ENCODE peak calls at places on chromosomes 3 and 15, in nine cellular contexts. H is pons, Z is NCI-H2081, S is NCI-H446 treated with DMSO at 0.1 percent for 48 hours, E is cardiac fibroblast, G is nucleus accumbens, V is SK-N-DZ, L is GM06990, F is B cell. T is an unnamed sample.

GRCh38 chr3:78140866-78141658 is 1101.2 kb downstream of the ROBO2 start:
- DNase-seq in H (no peak), Z (no peak), S (no peak), E (peak), G (no peak), V (no peak), L (no peak), F (no peak), T (no peak)

GRCh38 chr3:18079739-18080138 is 337.3 kb upstream of the TBC1D5 start:
- DNase-seq in H (no peak), Z (no peak), S (no peak), E (peak), G (no peak), V (no peak), L (no peak), F (no peak), T (no peak)

GRCh38 chr3:185813205-185813604 is 11.6 kb downstream of the IGF2BP2 start:
- DNase-seq in H (no peak), Z (no peak), S (no peak), E (no peak), G (no peak), V (no peak), L (no peak), F (no peak), T (no peak)

GRCh38 chr3:179837374-179837773 is 184.5 kb downstream of the USP13 start:
- DNase-seq in H (no peak), Z (no peak), S (no peak), E (peak), G (no peak), V (no peak), L (no peak), F (no peak), T (no peak)

GRCh38 chr3:98921957-98922356 is 20.5 kb upstream of the DCBLD2 start:
- DNase-seq in H (no peak), Z (no peak), S (peak), E (no peak), G (no peak), V (no peak), L (no peak), F (no peak), T (no peak)

GRCh38 chr3:140927279-140927678 is 14.4 kb upstream of the SLC25A36 start:
- DNase-seq in H (no peak), Z (no peak), S (no peak), E (no peak), G (no peak), V (no peak), L (no peak), F (no peak), T (no peak)

GRCh38 chr15:38795471-38796245 is 231.0 kb upstream of the RASGRP1 start:
- DNase-seq in H (no peak), Z (no peak), S (no peak), E (no peak), G (no peak), V (no peak), L (no peak), F (no peak), T (no peak)

GRCh38 chr3:47441796-47442551 is 33.8 kb downstream of the SCAP start:
- DNase-seq in H (no peak), Z (no peak), S (no peak), E (no peak), G (no peak), V (no peak), L (no peak), F (no peak), T (no peak)

GRCh38 chr3:69712244-69712643 is 27.0 kb upstream of the MITF start:
- DNase-seq in H (no peak), Z (no peak), S (no peak), E (no peak), G (no peak), V (no peak), L (no peak), F (no peak), T (no peak)

GRCh38 chr15:33051528-33051927 is 143.0 kb downstream of the FMN1 start:
- DNase-seq in H (no peak), Z (no peak), S (no peak), E (no peak), G (no peak), V (no peak), L (no peak), F (no peak), T (no peak)

GRCh38 chr3:166201476-166201875 is 364.3 kb upstream of the BCHE start:
- DNase-seq in H (no peak), Z (no peak), S (no peak), E (no peak), G (no peak), V (no peak), L (no peak), F (no peak), T (no peak)

GRCh38 chr15:31101262-31102048 is at the start of gene TRPM1:
- DNase-seq in H (no peak), Z (peak), S (no peak), E (no peak), G (no peak), V (no peak), L (no peak), F (no peak), T (no peak)

GRCh38 chr3:12963184-12963868 is 109.9 kb downstream of the IQSEC1 start:
- DNase-seq in H (no peak), Z (no peak), S (no peak), E (no peak), G (no peak), V (no peak), L (no peak), F (no peak), T (no peak)

GRCh38 chr3:114404590-114404989 is 110.8 kb downstream of the TIGIT start:
- DNase-seq in H (peak), Z (no peak), S (no peak), E (peak), G (no peak), V (no peak), L (no peak), F (no peak), T (no peak)

GRCh38 chr3:20747736-20748135 is 561.7 kb upstream of the SGO1 start:
- DNase-seq in H (no peak), Z (no peak), S (no peak), E (no peak), G (no peak), V (no peak), L (no peak), F (no peak), T (no peak)

GRCh38 chr3:12421132-12421531 is 63.1 kb upstream of the TSEN2 start:
- DNase-seq in H (no peak), Z (no peak), S (no peak), E (no peak), G (no peak), V (no peak), L (no peak), F (no peak), T (no peak)

GRCh38 chr3:56357266-56357665 is 111.0 kb downstream of the ERC2 start:
- DNase-seq in H (no peak), Z (no peak), S (no peak), E (no peak), G (no peak), V (no peak), L (no peak), F (no peak), T (no peak)

GRCh38 chr3:53721187-53721946 is 124.9 kb downstream of the CHDH start:
- DNase-seq in H (no peak), Z (no peak), S (no peak), E (peak), G (no peak), V (no peak), L (no peak), F (no peak), T (no peak)

GRCh38 chr3:56251343-56251945 is 216.8 kb downstream of the ERC2 start:
- DNase-seq in H (peak), Z (peak), S (no peak), E (peak), G (peak), V (peak), L (no peak), F (peak), T (no peak)

GRCh38 chr15:42367041-42367440 is 7.7 kb downstream of the CAPN3 start:
- DNase-seq in H (no peak), Z (no peak), S (no peak), E (peak), G (no peak), V (no peak), L (no peak), F (no peak), T (no peak)

GRCh38 chr15:51861557-51862350 is 32.3 kb downstream of the TMOD3 start:
- DNase-seq in H (no peak), Z (no peak), S (no peak), E (no peak), G (no peak), V (no peak), L (no peak), F (no peak), T (peak)

GRCh38 chr15:62173215-62173614 is 8.1 kb upstream of the C2CD4B start:
- DNase-seq in H (peak), Z (no peak), S (no peak), E (peak), G (no peak), V (no peak), L (no peak), F (no peak), T (no peak)

GRCh38 chr3:6779140-6779539 is 81.8 kb upstream of the GRM7 start:
- DNase-seq in H (no peak), Z (no peak), S (no peak), E (no peak), G (no peak), V (no peak), L (no peak), F (no peak), T (no peak)

GRCh38 chr3:126288314-126288713 is 68.9 kb downstream of the KLF15 start:
- DNase-seq in H (no peak), Z (no peak), S (no peak), E (no peak), G (peak), V (no peak), L (no peak), F (no peak), T (no peak)

GRCh38 chr3:38130631-38131065 is 6.3 kb downstream of the ACAA1 start:
- DNase-seq in H (no peak), Z (no peak), S (no peak), E (no peak), G (no peak), V (no peak), L (no peak), F (no peak), T (no peak)